ENCODE peak calls at places on chromosomes 7 and 10, in six cellular contexts. One of them, this sample, is unnamed.

GRCh38 chr10:59793924-59794323 is 40.7 kb upstream of the MRLN start:
- DNase-seq in endothelial cell of umbilical vein: peak
- DNase-seq in WERI-Rb-1: no peak
- DNase-seq in psoas muscle: no peak
- DNase-seq in NB4: no peak
- DNase-seq in fibroblast of lung: peak
- DNase-seq in this sample: no peak

GRCh38 chr7:24741691-24742639 is 15.3 kb downstream of the GSDME start:
- DNase-seq in fibroblast of lung: peak
- DNase-seq in WERI-Rb-1: no peak
- DNase-seq in endothelial cell of umbilical vein: no peak
- DNase-seq in psoas muscle: peak
- DNase-seq in NB4: no peak
- DNase-seq in this sample: no peak

GRCh38 chr10:62885656-62886461 is 69.7 kb upstream of the EGR2 start:
- DNase-seq in NB4: peak
- DNase-seq in psoas muscle: no peak
- DNase-seq in WERI-Rb-1: no peak
- DNase-seq in fibroblast of lung: peak
- DNase-seq in endothelial cell of umbilical vein: no peak
- DNase-seq in this sample: no peak

GRCh38 chr10:1968257-1969025 is 231.1 kb upstream of the ADARB2 start:
- DNase-seq in psoas muscle: no peak
- DNase-seq in endothelial cell of umbilical vein: no peak
- DNase-seq in NB4: no peak
- DNase-seq in WERI-Rb-1: no peak
- DNase-seq in fibroblast of lung: peak
- DNase-seq in this sample: no peak

GRCh38 chr10:5360318-5360915 is 4.3 kb upstream of the UCN3 start:
- DNase-seq in NB4: no peak
- DNase-seq in WERI-Rb-1: no peak
- DNase-seq in endothelial cell of umbilical vein: no peak
- DNase-seq in fibroblast of lung: no peak
- DNase-seq in psoas muscle: no peak
- DNase-seq in this sample: no peak

GRCh38 chr10:10811562-10811961 is 206.1 kb upstream of the CELF2 start:
- DNase-seq in psoas muscle: no peak
- DNase-seq in NB4: no peak
- DNase-seq in endothelial cell of umbilical vein: no peak
- DNase-seq in fibroblast of lung: no peak
- DNase-seq in WERI-Rb-1: no peak
- DNase-seq in this sample: no peak

GRCh38 chr10:29921071-29921446 is 138.3 kb downstream of the JCAD start:
- DNase-seq in NB4: no peak
- DNase-seq in psoas muscle: no peak
- DNase-seq in WERI-Rb-1: no peak
- DNase-seq in fibroblast of lung: no peak
- DNase-seq in endothelial cell of umbilical vein: no peak
- DNase-seq in this sample: no peak

GRCh38 chr10:422232-422631 is 267.2 kb downstream of the DIP2C start:
- DNase-seq in psoas muscle: no peak
- DNase-seq in WERI-Rb-1: no peak
- DNase-seq in fibroblast of lung: no peak
- DNase-seq in endothelial cell of umbilical vein: no peak
- DNase-seq in NB4: no peak
- DNase-seq in this sample: no peak

DNA sequence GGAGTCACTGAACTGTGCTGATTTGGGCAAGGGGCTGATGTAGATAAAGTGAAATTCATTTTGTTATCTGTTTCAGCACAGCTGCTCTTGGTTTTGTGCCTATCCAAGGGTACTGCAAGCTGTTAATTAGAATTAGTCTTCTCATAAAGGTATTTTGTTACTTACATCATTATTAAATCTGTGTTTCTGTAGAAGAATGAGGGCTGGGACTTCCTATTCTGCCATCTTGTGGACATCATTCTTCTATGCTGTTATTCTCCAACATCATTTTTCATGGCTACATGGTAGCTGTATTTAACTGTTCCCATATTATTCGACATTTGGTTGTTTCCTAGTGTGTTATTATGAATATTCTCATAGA is 76.2 kb upstream of the CCDC71L start:
- DNase-seq in psoas muscle: no peak
- DNase-seq in endothelial cell of umbilical vein: peak
- DNase-seq in WERI-Rb-1: no peak
- DNase-seq in NB4: peak
- DNase-seq in fibroblast of lung: peak
- DNase-seq in this sample: no peak
- TF ChIP-seq CTCF in psoas muscle: no peak
- TF ChIP-seq CTCF in endothelial cell of umbilical vein: peak
- TF ChIP-seq CTCF in WERI-Rb-1: no peak
- TF ChIP-seq CTCF in NB4: no peak
- TF ChIP-seq CTCF in fibroblast of lung: peak
- TF ChIP-seq CTCF in this sample: no peak

GRCh38 chr10:7605565-7606295 is 61.0 kb downstream of the ITIH5 start:
- DNase-seq in WERI-Rb-1: no peak
- DNase-seq in endothelial cell of umbilical vein: no peak
- DNase-seq in NB4: no peak
- DNase-seq in fibroblast of lung: no peak
- DNase-seq in psoas muscle: no peak
- DNase-seq in this sample: no peak

GRCh38 chr10:7606977-7607404 is 59.8 kb downstream of the ITIH5 start:
- DNase-seq in endothelial cell of umbilical vein: no peak
- DNase-seq in fibroblast of lung: no peak
- DNase-seq in WERI-Rb-1: no peak
- DNase-seq in NB4: no peak
- DNase-seq in psoas muscle: peak
- DNase-seq in this sample: no peak

GRCh38 chr10:7596356-7596755 is 70.4 kb downstream of the ITIH5 start:
- DNase-seq in psoas muscle: no peak
- DNase-seq in fibroblast of lung: no peak
- DNase-seq in WERI-Rb-1: no peak
- DNase-seq in NB4: no peak
- DNase-seq in endothelial cell of umbilical vein: no peak
- DNase-seq in this sample: no peak

DNA sequence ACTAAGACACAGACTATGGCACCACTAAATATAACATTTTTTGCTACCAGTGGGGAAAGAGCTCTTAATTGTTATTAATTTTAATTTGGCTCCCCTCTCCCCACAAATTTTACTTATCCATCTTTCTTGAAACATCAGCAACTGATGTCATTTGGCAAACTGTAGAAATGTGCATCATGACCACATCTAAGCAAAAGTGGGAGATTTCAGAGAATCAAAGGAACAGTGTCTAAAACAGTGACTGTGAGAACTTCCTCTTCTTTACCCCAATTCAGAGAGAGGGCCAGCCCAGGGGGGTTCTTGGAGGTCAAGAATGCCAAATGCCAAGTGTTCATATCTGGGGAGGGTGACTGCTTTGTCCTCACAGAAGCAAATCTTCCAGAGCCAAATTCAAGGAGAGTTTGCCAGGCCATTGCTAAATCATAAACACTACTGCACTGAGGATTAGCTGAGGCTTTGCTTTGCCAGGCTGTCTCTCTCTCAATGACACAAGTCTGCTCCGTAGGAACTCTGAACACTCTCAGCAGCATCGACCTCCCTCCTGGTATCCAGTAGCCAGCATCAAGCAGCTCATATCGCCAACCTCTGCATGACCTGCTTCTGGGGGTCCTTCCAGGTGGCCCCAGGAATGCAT is 65.6 kb downstream of the ITIH5 start:
- DNase-seq in fibroblast of lung: no peak
- DNase-seq in endothelial cell of umbilical vein: no peak
- DNase-seq in NB4: no peak
- DNase-seq in WERI-Rb-1: no peak
- DNase-seq in psoas muscle: no peak
- DNase-seq in this sample: no peak
- H3K4me3 ChIP-seq in fibroblast of lung: no peak
- H3K4me3 ChIP-seq in endothelial cell of umbilical vein: no peak
- H3K4me3 ChIP-seq in NB4: no peak
- H3K4me3 ChIP-seq in WERI-Rb-1: no peak
- H3K4me3 ChIP-seq in psoas muscle: no peak
- H3K4me3 ChIP-seq in this sample: no peak

DNA sequence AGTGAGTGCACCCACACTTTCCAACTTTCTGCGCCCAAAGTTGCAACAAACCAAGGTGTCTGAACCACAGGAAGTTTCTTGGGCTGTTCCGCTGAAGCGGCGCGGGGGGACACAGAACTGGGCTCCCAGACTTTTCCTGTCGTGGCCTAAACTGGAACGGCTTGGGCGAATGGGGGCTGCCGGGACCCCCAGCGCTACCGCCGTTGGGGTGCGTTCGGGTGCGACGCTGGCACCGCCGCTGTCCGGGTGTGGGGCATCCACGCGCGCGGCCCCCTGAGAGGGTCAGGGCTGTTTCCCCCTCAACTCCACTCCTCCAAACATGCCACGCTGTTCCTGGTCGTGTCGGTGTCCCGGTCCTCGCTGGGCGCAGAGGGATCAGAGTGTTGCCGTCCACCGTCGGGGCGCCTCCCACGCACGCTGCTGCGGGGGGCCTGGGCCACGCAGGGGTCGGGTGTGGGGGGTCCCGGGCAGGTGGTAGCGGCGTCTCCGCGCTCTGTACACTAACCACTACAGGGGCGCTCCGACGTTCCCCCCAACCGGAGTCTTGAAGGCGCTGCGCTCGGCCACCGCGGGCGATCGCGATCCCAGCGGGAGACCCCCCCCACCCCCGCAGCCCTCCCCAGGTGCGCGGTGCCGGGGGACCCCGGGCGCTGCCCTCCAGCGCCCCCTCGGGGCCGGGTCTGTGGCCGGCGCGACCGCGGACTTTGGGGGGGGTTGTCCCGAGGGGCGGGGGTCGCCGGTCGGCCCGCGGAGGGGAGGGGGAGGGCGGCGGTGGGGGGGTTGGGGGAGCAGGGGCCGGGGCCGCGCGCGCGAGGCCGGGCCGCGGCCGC is 2.2 kb upstream of the CUX1 start:
- DNase-seq in WERI-Rb-1: peak
- DNase-seq in fibroblast of lung: no peak
- DNase-seq in NB4: peak
- DNase-seq in psoas muscle: peak
- DNase-seq in endothelial cell of umbilical vein: peak
- DNase-seq in this sample: peak
- TF ChIP-seq CTCF in WERI-Rb-1: peak
- TF ChIP-seq CTCF in fibroblast of lung: peak
- TF ChIP-seq CTCF in NB4: peak
- TF ChIP-seq CTCF in psoas muscle: peak
- TF ChIP-seq CTCF in endothelial cell of umbilical vein: no peak
- TF ChIP-seq CTCF in this sample: peak

DNA sequence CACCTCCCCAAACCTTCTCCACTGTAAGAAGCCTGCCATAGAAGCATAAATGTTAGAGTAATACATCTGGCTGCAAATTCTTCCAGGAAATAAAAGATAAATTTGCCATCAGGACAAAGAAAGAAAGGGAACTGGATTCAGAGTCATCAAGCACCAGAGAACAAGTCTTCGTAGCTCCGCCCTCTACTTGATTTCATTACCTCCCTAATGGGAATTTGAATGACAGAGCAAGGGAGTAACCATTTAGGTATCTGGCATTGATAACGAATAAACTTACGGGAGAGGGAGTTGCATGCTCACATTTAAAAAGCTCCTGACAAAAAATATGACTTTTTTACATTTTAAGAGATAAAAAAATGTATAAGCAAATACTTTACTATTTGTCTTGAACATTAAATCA is 263.4 kb downstream of the NEBL start:
- DNase-seq in fibroblast of lung: no peak
- DNase-seq in endothelial cell of umbilical vein: no peak
- DNase-seq in psoas muscle: no peak
- DNase-seq in NB4: no peak
- DNase-seq in WERI-Rb-1: no peak
- DNase-seq in this sample: no peak
- H3K4me3 ChIP-seq in fibroblast of lung: no peak
- H3K4me3 ChIP-seq in endothelial cell of umbilical vein: no peak
- H3K4me3 ChIP-seq in psoas muscle: no peak
- H3K4me3 ChIP-seq in NB4: no peak
- H3K4me3 ChIP-seq in WERI-Rb-1: no peak
- H3K4me3 ChIP-seq in this sample: no peak

GRCh38 chr7:21767300-21767900 is 178.3 kb downstream of the CDCA7L start:
- DNase-seq in NB4: peak
- DNase-seq in psoas muscle: no peak
- DNase-seq in endothelial cell of umbilical vein: peak
- DNase-seq in WERI-Rb-1: peak
- DNase-seq in fibroblast of lung: peak
- DNase-seq in this sample: peak
- TF ChIP-seq CTCF in NB4: peak
- TF ChIP-seq CTCF in psoas muscle: no peak
- TF ChIP-seq CTCF in endothelial cell of umbilical vein: peak
- TF ChIP-seq CTCF in WERI-Rb-1: peak
- TF ChIP-seq CTCF in fibroblast of lung: peak
- TF ChIP-seq CTCF in this sample: peak

GRCh38 chr10:97914837-97915211 is 65.2 kb downstream of the GOLGA7B start:
- DNase-seq in endothelial cell of umbilical vein: peak
- DNase-seq in psoas muscle: peak
- DNase-seq in fibroblast of lung: peak
- DNase-seq in NB4: peak
- DNase-seq in WERI-Rb-1: peak
- DNase-seq in this sample: peak
- H3K4me3 ChIP-seq in endothelial cell of umbilical vein: no peak
- H3K4me3 ChIP-seq in psoas muscle: peak
- H3K4me3 ChIP-seq in fibroblast of lung: no peak
- H3K4me3 ChIP-seq in NB4: no peak
- H3K4me3 ChIP-seq in WERI-Rb-1: no peak
- H3K4me3 ChIP-seq in this sample: no peak

GRCh38 chr7:47301078-47301477 is 280.8 kb downstream of the TNS3 start:
- DNase-seq in psoas muscle: no peak
- DNase-seq in fibroblast of lung: no peak
- DNase-seq in endothelial cell of umbilical vein: no peak
- DNase-seq in NB4: no peak
- DNase-seq in WERI-Rb-1: no peak
- DNase-seq in this sample: no peak
- TF ChIP-seq CTCF in psoas muscle: no peak
- TF ChIP-seq CTCF in fibroblast of lung: no peak
- TF ChIP-seq CTCF in endothelial cell of umbilical vein: no peak
- TF ChIP-seq CTCF in NB4: no peak
- TF ChIP-seq CTCF in WERI-Rb-1: no peak
- TF ChIP-seq CTCF in this sample: no peak

GRCh38 chr7:130941322-130942210 is 207.6 kb upstream of the KLF14 start:
- DNase-seq in psoas muscle: peak
- DNase-seq in fibroblast of lung: peak
- DNase-seq in endothelial cell of umbilical vein: peak
- DNase-seq in WERI-Rb-1: no peak
- DNase-seq in NB4: peak
- DNase-seq in this sample: no peak
- H3K4me3 ChIP-seq in psoas muscle: peak
- H3K4me3 ChIP-seq in fibroblast of lung: peak
- H3K4me3 ChIP-seq in endothelial cell of umbilical vein: peak
- H3K4me3 ChIP-seq in WERI-Rb-1: no peak
- H3K4me3 ChIP-seq in NB4: peak
- H3K4me3 ChIP-seq in this sample: no peak

GRCh38 chr10:18381679-18382078 is 241.5 kb downstream of the CACNB2 start:
- DNase-seq in WERI-Rb-1: no peak
- DNase-seq in NB4: no peak
- DNase-seq in endothelial cell of umbilical vein: no peak
- DNase-seq in psoas muscle: no peak
- DNase-seq in fibroblast of lung: no peak
- DNase-seq in this sample: no peak
- TF ChIP-seq CTCF in WERI-Rb-1: no peak
- TF ChIP-seq CTCF in NB4: no peak
- TF ChIP-seq CTCF in endothelial cell of umbilical vein: no peak
- TF ChIP-seq CTCF in psoas muscle: no peak
- TF ChIP-seq CTCF in fibroblast of lung: no peak
- TF ChIP-seq CTCF in this sample: no peak

This sample was measured in GM06990.